ENCODE peak calls at places on chromosome 7, in eight cellular contexts. I is activated naive CD8-positive, alpha-beta T cell treated with anti-CD3 and anti-CD28 coated beads, Interleukin-2, amount 50 U/mL, for 16 hours; B is AG09309; V is stomach; F is H4; K is AG08396; Z is AG09319; D is tibial artery. N is an unnamed sample.

GRCh38 chr7:18357691-18358090 is 137.9 kb upstream of the HDAC9 start:
- DNase-seq in V (no peak), B (no peak), I (no peak), D (no peak), F (peak; percentile 74), K (peak; percentile 4), Z (no peak), N (no peak)

GRCh38 chr7:139453673-139454321 is 29.7 kb downstream of the KLRG2 start:
- DNase-seq in V (no peak), Z (no peak), I (no peak), D (peak; percentile 77), B (no peak), K (peak; percentile 27), F (no peak), N (no peak)

GRCh38 chr7:139990571-139990970 is 72.2 kb downstream of the PARP12 start:
- DNase-seq in K (no peak), F (no peak), B (no peak), I (no peak), D (peak; percentile 48), Z (no peak), V (no peak), N (no peak)

GRCh38 chr7:12222889-12223579 is 11.9 kb downstream of the TMEM106B start:
- DNase-seq in K (no peak), B (no peak), V (no peak), D (no peak), I (no peak), F (no peak), Z (no peak), N (no peak)

GRCh38 chr7:41298343-41298875 is 404.5 kb downstream of the INHBA start:
- DNase-seq in F (no peak), B (no peak), Z (peak; percentile 46), D (no peak), I (no peak), V (no peak), K (no peak), N (no peak)

GRCh38 chr7:43639858-43640491 is 57.1 kb downstream of the STK17A start:
- DNase-seq in F (no peak), I (no peak), K (peak; percentile 38), B (no peak), D (no peak), Z (peak; percentile 75), V (peak; percentile 72), N (no peak)

GRCh38 chr7:80348221-80348620 is 163.6 kb downstream of the GNAT3 start:
- DNase-seq in D (no peak), Z (no peak), B (no peak), K (no peak), I (no peak), F (no peak), V (no peak), N (no peak)

GRCh38 chr7:150978136-150978789 is at the start of gene KCNH2:
- DNase-seq in K (peak; percentile 70), D (no peak), V (no peak), B (no peak), Z (no peak), F (no peak), I (no peak), N (peak; percentile 56)

GRCh38 chr7:138746073-138746472 is 44.9 kb upstream of the SVOPL start:
- DNase-seq in F (no peak), I (no peak), Z (no peak), K (no peak), B (no peak), D (no peak), V (no peak), N (no peak)

GRCh38 chr7:155851892-155852291 is 39.6 kb upstream of the SHH start:
- DNase-seq in B (no peak), F (no peak), V (no peak), D (peak; percentile 44), K (no peak), I (no peak), Z (no peak), N (no peak)

GRCh38 chr7:157494506-157495176 is 157.8 kb downstream of the DNAJB6 start:
- DNase-seq in K (no peak), B (no peak), D (no peak), I (no peak), F (no peak), V (peak; percentile 20), Z (no peak), N (no peak)

GRCh38 chr7:26376208-26376917 is 84.7 kb downstream of the SNX10 start:
- DNase-seq in K (no peak), Z (no peak), B (no peak), D (no peak), F (no peak), I (no peak), V (no peak), N (peak; percentile 75)

N was measured in progenitor cell of endocrine pancreas.